ENCODE peak calls at places on chromosomes 1 and 21, in four cellular contexts. One of them, this sample, is unnamed.

GRCh38 chr21:44000360-44000759 is 11.7 kb upstream of the TRAPPC10 start:
- DNase-seq in activated CD8-positive, alpha-beta memory T cell treated with anti-CD3 and anti-CD28 coated beads, Interleukin-2, amount 50 U/mL, for 48 hours: no peak
- DNase-seq in activated naive CD8-positive, alpha-beta T cell treated with anti-CD3 and anti-CD28 coated beads, Interleukin-2, amount 50 U/mL, for 24 hours: no peak
- DNase-seq in GM04503: no peak
- DNase-seq in this sample: no peak

GRCh38 chr1:202643397-202644218 is 66.6 kb downstream of the SYT2 start:
- DNase-seq in activated CD8-positive, alpha-beta memory T cell treated with anti-CD3 and anti-CD28 coated beads, Interleukin-2, amount 50 U/mL, for 48 hours: no peak
- DNase-seq in activated naive CD8-positive, alpha-beta T cell treated with anti-CD3 and anti-CD28 coated beads, Interleukin-2, amount 50 U/mL, for 24 hours: no peak
- DNase-seq in GM04503: no peak
- DNase-seq in this sample: no peak

GRCh38 chr1:23177438-23178380 is 9.1 kb upstream of the LUZP1 start:
- DNase-seq in activated CD8-positive, alpha-beta memory T cell treated with anti-CD3 and anti-CD28 coated beads, Interleukin-2, amount 50 U/mL, for 48 hours: peak
- DNase-seq in activated naive CD8-positive, alpha-beta T cell treated with anti-CD3 and anti-CD28 coated beads, Interleukin-2, amount 50 U/mL, for 24 hours: peak
- DNase-seq in GM04503: no peak
- DNase-seq in this sample: peak

GRCh38 chr21:17925900-17926299 is 106.7 kb upstream of the C21orf91 start:
- DNase-seq in activated CD8-positive, alpha-beta memory T cell treated with anti-CD3 and anti-CD28 coated beads, Interleukin-2, amount 50 U/mL, for 48 hours: no peak
- DNase-seq in activated naive CD8-positive, alpha-beta T cell treated with anti-CD3 and anti-CD28 coated beads, Interleukin-2, amount 50 U/mL, for 24 hours: no peak
- DNase-seq in GM04503: no peak
- DNase-seq in this sample: no peak

GRCh38 chr1:45752014-45752413 is 1.6 kb upstream of the IPP start:
- DNase-seq in activated CD8-positive, alpha-beta memory T cell treated with anti-CD3 and anti-CD28 coated beads, Interleukin-2, amount 50 U/mL, for 48 hours: no peak
- DNase-seq in activated naive CD8-positive, alpha-beta T cell treated with anti-CD3 and anti-CD28 coated beads, Interleukin-2, amount 50 U/mL, for 24 hours: no peak
- DNase-seq in GM04503: no peak
- DNase-seq in this sample: no peak

GRCh38 chr1:59163268-59164092 is 133.4 kb upstream of the FGGY start:
- DNase-seq in activated CD8-positive, alpha-beta memory T cell treated with anti-CD3 and anti-CD28 coated beads, Interleukin-2, amount 50 U/mL, for 48 hours: no peak
- DNase-seq in activated naive CD8-positive, alpha-beta T cell treated with anti-CD3 and anti-CD28 coated beads, Interleukin-2, amount 50 U/mL, for 24 hours: no peak
- DNase-seq in GM04503: peak
- DNase-seq in this sample: no peak

GRCh38 chr1:207088161-207088560 is 499 bp upstream of the C4BPB start:
- DNase-seq in activated CD8-positive, alpha-beta memory T cell treated with anti-CD3 and anti-CD28 coated beads, Interleukin-2, amount 50 U/mL, for 48 hours: no peak
- DNase-seq in activated naive CD8-positive, alpha-beta T cell treated with anti-CD3 and anti-CD28 coated beads, Interleukin-2, amount 50 U/mL, for 24 hours: no peak
- DNase-seq in GM04503: no peak
- DNase-seq in this sample: no peak

GRCh38 chr1:181601186-181601950 is 118.1 kb downstream of the CACNA1E start:
- DNase-seq in activated CD8-positive, alpha-beta memory T cell treated with anti-CD3 and anti-CD28 coated beads, Interleukin-2, amount 50 U/mL, for 48 hours: no peak
- DNase-seq in activated naive CD8-positive, alpha-beta T cell treated with anti-CD3 and anti-CD28 coated beads, Interleukin-2, amount 50 U/mL, for 24 hours: no peak
- DNase-seq in GM04503: no peak
- DNase-seq in this sample: no peak

GRCh38 chr1:39129514-39129913 is 75.0 kb upstream of the MACF1 start:
- DNase-seq in activated CD8-positive, alpha-beta memory T cell treated with anti-CD3 and anti-CD28 coated beads, Interleukin-2, amount 50 U/mL, for 48 hours: no peak
- DNase-seq in activated naive CD8-positive, alpha-beta T cell treated with anti-CD3 and anti-CD28 coated beads, Interleukin-2, amount 50 U/mL, for 24 hours: no peak
- DNase-seq in GM04503: no peak
- DNase-seq in this sample: no peak

GRCh38 chr1:215665212-215665611 is 98.1 kb downstream of the KCTD3 start:
- DNase-seq in activated CD8-positive, alpha-beta memory T cell treated with anti-CD3 and anti-CD28 coated beads, Interleukin-2, amount 50 U/mL, for 48 hours: no peak
- DNase-seq in activated naive CD8-positive, alpha-beta T cell treated with anti-CD3 and anti-CD28 coated beads, Interleukin-2, amount 50 U/mL, for 24 hours: no peak
- DNase-seq in GM04503: no peak
- DNase-seq in this sample: no peak

GRCh38 chr1:114040273-114041043 is 61.2 kb downstream of the OLFML3 start:
- DNase-seq in activated CD8-positive, alpha-beta memory T cell treated with anti-CD3 and anti-CD28 coated beads, Interleukin-2, amount 50 U/mL, for 48 hours: no peak
- DNase-seq in activated naive CD8-positive, alpha-beta T cell treated with anti-CD3 and anti-CD28 coated beads, Interleukin-2, amount 50 U/mL, for 24 hours: no peak
- DNase-seq in GM04503: peak
- DNase-seq in this sample: no peak

This sample was measured in K562.